ENCODE peak calls at places on chromosomes 16 and 17, in six cellular contexts. L, C, B, I, V and X are unnamed samples.

GRCh38 chr17:70521821-70522256 is 352.5 kb downstream of the KCNJ2 start:
- DNase-seq in L (peak), C (no peak), B (no peak), I (no peak), V (no peak), X (no peak)

GRCh38 chr17:47276868-47277267 is 23.2 kb downstream of the ITGB3 start:
- DNase-seq in L (peak), C (peak), B (peak), I (no peak), V (no peak), X (no peak)

GRCh38 chr16:12546918-12547607 is 256.6 kb downstream of the CPPED1 start:
- DNase-seq in L (no peak), C (no peak), B (no peak), I (no peak), V (no peak), X (no peak)

GRCh38 chr17:28272166-28272565 is 46.8 kb upstream of the TMEM97 start:
- DNase-seq in L (no peak), C (no peak), B (no peak), I (no peak), V (no peak), X (no peak)

GRCh38 chr17:65334391-65334790 is 197.2 kb downstream of the RGS9 start:
- DNase-seq in L (no peak), C (peak), B (no peak), I (no peak), V (no peak), X (no peak)

GRCh38 chr16:78624349-78624748 is 524.9 kb downstream of the WWOX start:
- DNase-seq in L (no peak), C (no peak), B (no peak), I (no peak), V (no peak), X (no peak)

GRCh38 chr16:3180445-3180878 is 7.5 kb upstream of the OR1F1 start:
- DNase-seq in L (no peak), C (peak), B (no peak), I (no peak), V (no peak), X (no peak)

GRCh38 chr17:56834380-56835258 is 668 bp downstream of the DGKE start:
- DNase-seq in L (no peak), C (peak), B (peak), I (no peak), V (peak), X (no peak)

GRCh38 chr16:72680732-72681131 is 367.2 kb downstream of the ZFHX3 start:
- DNase-seq in L (no peak), C (no peak), B (no peak), I (no peak), V (no peak), X (no peak)

GRCh38 chr17:78366109-78366848 is 6.4 kb upstream of the SOCS3 start:
- DNase-seq in L (peak), C (no peak), B (no peak), I (no peak), V (no peak), X (no peak)

GRCh38 chr16:27242868-27243590 is 25.5 kb downstream of the NSMCE1 start:
- DNase-seq in L (peak), C (no peak), B (peak), I (no peak), V (no peak), X (peak)

GRCh38 chr17:57935833-57936807 is 19.1 kb downstream of the CUEDC1 start:
- DNase-seq in L (peak), C (no peak), B (peak), I (no peak), V (no peak), X (no peak)

GRCh38 chr17:48555183-48555615 is 10.3 kb upstream of the HOXB2 start:
- DNase-seq in L (no peak), C (peak), B (peak), I (no peak), V (no peak), X (peak)

GRCh38 chr16:54672500-54672899 is 258.2 kb upstream of the IRX5 start:
- DNase-seq in L (no peak), C (no peak), B (no peak), I (no peak), V (no peak), X (no peak)

GRCh38 chr17:13074026-13074425 is 56.2 kb upstream of the ELAC2 start:
- DNase-seq in L (no peak), C (peak), B (no peak), I (no peak), V (no peak), X (no peak)